ENCODE peak calls at places on chromosomes 4 and X, in five cellular contexts. G, U, S, Z and I are unnamed samples.

GRCh38 chrX:18032486-18033221 is 171.6 kb upstream of the RAI2 start:
- DNase-seq in G (no peak), U (no peak), S (no peak), Z (no peak), I (no peak)

GRCh38 chr4:15793506-15794363 is 15.6 kb downstream of the CD38 start:
- DNase-seq in G (no peak), U (no peak), S (no peak), Z (peak; percentile 77), I (no peak)

GRCh38 chrX:103513476-103514108 is 5.7 kb downstream of the RAB40A start:
- DNase-seq in G (no peak), U (no peak), S (no peak), Z (no peak), I (no peak)

GRCh38 chr4:153530996-153531375 is 64.8 kb downstream of the TMEM131L start:
- DNase-seq in G (no peak), U (no peak), S (no peak), Z (peak; percentile 31), I (no peak)

GRCh38 chr4:38095691-38096090 is 135.5 kb downstream of the PTTG2 start:
- DNase-seq in G (no peak), U (no peak), S (no peak), Z (no peak), I (no peak)

GRCh38 chrX:41526925-41527324 is 79.8 kb downstream of the NYX start:
- DNase-seq in G (no peak), U (no peak), S (no peak), Z (no peak), I (no peak)

GRCh38 chrX:148043456-148043855 is 62.3 kb downstream of the FMR1NB start:
- DNase-seq in G (no peak), U (no peak), S (no peak), Z (no peak), I (no peak)

GRCh38 chr4:34258176-34258575 is 1986.1 kb downstream of the ARAP2 start:
- DNase-seq in G (no peak), U (no peak), S (no peak), Z (no peak), I (no peak)

GRCh38 chr4:100789991-100790390 is 272.2 kb upstream of the EMCN start:
- DNase-seq in G (no peak), U (no peak), S (no peak), Z (no peak), I (no peak)

GRCh38 chr4:76208005-76208765 is 5.4 kb downstream of the SCARB2 start:
- DNase-seq in G (no peak), U (no peak), S (peak; percentile 85), Z (peak; percentile 32), I (no peak)

GRCh38 chr4:60879135-60879701 is 320.9 kb upstream of the ADGRL3 start:
- DNase-seq in G (no peak), U (no peak), S (no peak), Z (no peak), I (no peak)

GRCh38 chr4:138230048-138230447 is 12.1 kb downstream of the SLC7A11 start:
- DNase-seq in G (no peak), U (no peak), S (no peak), Z (no peak), I (no peak)

GRCh38 chr4:48069026-48069425 is 52.5 kb downstream of the NIPAL1 start:
- DNase-seq in G (no peak), U (no peak), S (no peak), Z (no peak), I (no peak)

GRCh38 chrX:44106864-44107263 is 133.7 kb upstream of the NDP start:
- DNase-seq in G (no peak), U (no peak), S (no peak), Z (no peak), I (no peak)
- TF ChIP-seq ZBTB33 in G (no peak), U (no peak), S (no peak), Z (no peak), I (no peak)

GRCh38 chr4:101888472-101888871 is 97.9 kb downstream of the BANK1 start:
- DNase-seq in G (no peak), U (no peak), S (no peak), Z (no peak), I (no peak)

GRCh38 chr4:101885574-101885973 is 95.0 kb downstream of the BANK1 start:
- DNase-seq in G (no peak), U (no peak), S (peak; percentile 87), Z (no peak), I (no peak)
- H3K27ac ChIP-seq in G (no peak overlapping the region), U (no peak overlapping the region), S (no peak overlapping the region), Z (no peak overlapping the region), I (no peak overlapping the region)

DNA sequence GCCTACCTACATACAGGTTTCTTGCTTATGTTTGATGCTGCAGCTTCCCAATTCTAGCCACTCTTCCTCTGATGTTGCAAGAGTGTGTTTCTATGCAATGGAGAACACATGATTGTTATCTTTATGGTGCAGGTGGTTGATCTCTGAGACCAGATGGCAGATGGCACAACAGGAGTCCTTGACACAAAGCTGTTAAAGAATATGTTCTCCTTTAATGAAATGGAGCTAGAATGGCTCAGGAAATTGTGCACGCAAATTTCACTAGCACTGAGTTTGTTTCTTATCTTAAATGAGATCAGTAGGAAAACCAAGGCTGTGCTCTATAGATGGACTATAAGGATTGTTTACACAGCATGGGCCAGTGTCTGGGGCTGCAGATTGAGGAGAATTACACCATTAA is 29.9 kb upstream of the TTC29 start:
- DNase-seq in G (no peak), U (no peak), S (no peak), Z (no peak), I (no peak)
- TF ChIP-seq ZBTB33 in G (no peak), U (no peak), S (no peak), Z (no peak), I (no peak)

DNA sequence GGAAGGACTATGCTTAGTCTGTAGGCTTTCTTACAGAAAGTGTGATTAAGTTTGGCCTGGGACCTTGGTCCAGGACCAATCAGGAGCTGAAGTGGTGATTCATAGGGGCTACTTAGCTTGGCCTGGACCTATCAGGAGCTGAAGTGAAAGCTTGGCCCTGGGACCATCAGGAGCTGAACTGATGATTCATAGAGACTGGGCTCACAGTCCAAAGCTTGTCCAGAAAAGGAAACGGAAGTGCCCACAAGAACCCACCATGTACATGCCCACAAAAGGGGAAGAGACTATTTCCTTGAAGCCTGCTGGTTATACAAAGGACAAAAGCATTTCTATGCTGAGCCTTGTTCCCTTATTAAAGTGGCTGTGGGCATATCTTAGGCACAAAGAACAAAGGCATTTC is 12.6 kb downstream of the TENT5D start:
- DNase-seq in G (no peak), U (no peak), S (no peak), Z (no peak), I (no peak)
- H3K27ac ChIP-seq in G (no peak overlapping the region), U (no peak overlapping the region), S (no peak overlapping the region), Z (no peak overlapping the region), I (no peak overlapping the region)

GRCh38 chrX:37380256-37380655 is 31.1 kb downstream of the PRRG1 start:
- DNase-seq in G (no peak), U (no peak), S (no peak), Z (no peak), I (no peak)
- TF ChIP-seq ZBTB33 in G (no peak), U (no peak), S (no peak), Z (no peak), I (no peak)

DNA sequence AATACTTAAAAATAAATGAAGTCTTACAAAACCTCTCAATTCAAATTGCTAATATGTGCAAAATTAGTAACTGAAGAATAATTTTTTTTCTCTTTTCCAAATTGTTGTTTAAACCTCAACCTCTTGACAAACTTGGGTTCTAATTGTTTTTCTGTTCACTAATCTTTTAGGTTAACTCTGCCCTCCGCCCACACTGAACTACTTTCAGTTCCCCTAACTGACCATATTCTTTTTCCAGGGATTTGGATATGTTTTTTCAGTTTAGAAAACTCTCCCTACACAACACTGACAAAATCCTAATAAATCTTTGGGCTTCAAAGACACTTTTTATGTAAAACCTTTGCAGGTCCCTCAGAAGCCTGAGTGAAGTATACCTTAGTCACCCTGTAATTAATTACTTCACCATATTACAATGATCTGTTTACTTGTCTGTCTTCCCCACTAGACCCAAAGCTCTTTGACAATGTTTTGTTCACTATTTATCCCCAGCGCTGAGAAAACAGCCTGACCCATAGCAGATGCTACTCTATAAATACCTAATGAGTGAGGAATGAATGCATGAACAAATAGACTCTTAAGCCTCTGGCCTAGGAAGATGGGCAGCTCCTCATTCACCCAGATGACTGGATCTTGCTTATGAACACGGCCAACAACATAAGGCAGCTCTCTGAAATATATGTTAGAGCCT is 134.9 kb downstream of the MAML3 start:
- DNase-seq in G (no peak), U (no peak), S (peak; percentile 6), Z (no peak), I (peak; percentile 19)
- H3K27ac ChIP-seq in G (no peak overlapping the region), U (no peak overlapping the region), S (peak overlapping the region; percentile 48), Z (no peak overlapping the region), I (no peak overlapping the region)

GRCh38 chrX:138890491-138890890 is 179.0 kb upstream of the FGF13 start:
- DNase-seq in G (no peak), U (no peak), S (no peak), Z (no peak), I (no peak)

GRCh38 chrX:138885886-138886285 is 174.4 kb upstream of the FGF13 start:
- DNase-seq in G (no peak), U (no peak), S (no peak), Z (no peak), I (no peak)

GRCh38 chrX:138889152-138889551 is 177.6 kb upstream of the FGF13 start:
- DNase-seq in G (no peak), U (no peak), S (no peak), Z (no peak), I (no peak)

GRCh38 chrX:138886769-138887168 is 175.3 kb upstream of the FGF13 start:
- DNase-seq in G (no peak), U (no peak), S (peak; percentile 0), Z (no peak), I (no peak)
- TF ChIP-seq ZBTB33 in G (no peak), U (no peak), S (no peak), Z (no peak), I (no peak)

DNA sequence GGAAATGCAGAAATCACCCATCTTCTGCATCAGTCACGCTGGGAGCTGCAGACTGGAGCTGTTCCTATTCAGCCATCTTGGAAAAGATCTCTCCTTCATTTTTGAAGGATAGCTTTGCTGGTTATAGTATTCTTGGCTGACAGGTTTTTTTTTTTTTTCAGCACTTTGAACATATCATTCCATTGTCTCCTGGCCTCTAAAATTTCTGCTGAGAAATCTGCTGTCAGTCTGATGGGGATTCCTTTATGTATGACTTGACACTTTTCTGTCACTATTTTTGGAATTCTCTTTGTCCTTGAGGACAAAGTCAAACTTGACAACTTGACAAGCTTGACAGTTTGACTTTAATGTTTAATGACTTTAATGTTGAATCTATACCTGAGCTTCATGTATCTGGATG is 16.8 kb downstream of the HPGDS start:
- DNase-seq in G (no peak), U (no peak), S (no peak), Z (no peak), I (no peak)
- H3K27ac ChIP-seq in G (no peak overlapping the region), U (no peak overlapping the region), S (no peak overlapping the region), Z (no peak overlapping the region), I (no peak overlapping the region)

GRCh38 chr4:30667919-30668318 is 52.2 kb upstream of the PCDH7 start:
- DNase-seq in G (no peak), U (no peak), S (no peak), Z (no peak), I (no peak)

GRCh38 chr4:30671926-30672325 is 48.2 kb upstream of the PCDH7 start:
- DNase-seq in G (no peak), U (no peak), S (no peak), Z (no peak), I (no peak)
- TF ChIP-seq ZBTB33 in G (no peak), U (no peak), S (no peak), Z (no peak), I (no peak)